ENCODE peak calls at places on chromosomes 7 and 10, in four cellular contexts. One of them, this sample, is unnamed.

GRCh38 chr7:66206116-66206908 is 1.2 kb downstream of the TPST1 start:
- DNase-seq in K562: no peak
- DNase-seq in H1: no peak
- DNase-seq in WTC11: no peak
- DNase-seq in this sample: no peak

GRCh38 chr10:42475168-42476098 is 162.9 kb downstream of the ZNF33B start:
- DNase-seq in H1: no peak
- DNase-seq in K562: peak; percentile 52
- DNase-seq in WTC11: peak; percentile 16
- DNase-seq in this sample: peak; percentile 86

GRCh38 chr7:78099715-78100477 is 301.3 kb downstream of the PHTF2 start:
- DNase-seq in K562: no peak
- DNase-seq in H1: no peak
- DNase-seq in WTC11: no peak
- DNase-seq in this sample: no peak

GRCh38 chr7:17144313-17144712 is 154.1 kb upstream of the AHR start:
- DNase-seq in K562: no peak
- DNase-seq in H1: no peak
- DNase-seq in WTC11: no peak
- DNase-seq in this sample: no peak

GRCh38 chr7:23356726-23357125 is 57.6 kb downstream of the MALSU1 start:
- DNase-seq in K562: no peak
- DNase-seq in H1: no peak
- DNase-seq in WTC11: no peak
- DNase-seq in this sample: no peak

GRCh38 chr7:22083711-22084289 is 138.1 kb upstream of the CDCA7L start:
- DNase-seq in H1: no peak
- DNase-seq in WTC11: no peak
- DNase-seq in K562: no peak
- DNase-seq in this sample: no peak

GRCh38 chr7:43668035-43668434 is 61.3 kb downstream of the COA1 start:
- DNase-seq in H1: no peak
- DNase-seq in K562: no peak
- DNase-seq in WTC11: no peak
- DNase-seq in this sample: no peak

GRCh38 chr7:23058412-23059096 is 44.6 kb upstream of the HYCC1 start:
- DNase-seq in WTC11: no peak
- DNase-seq in H1: no peak
- DNase-seq in K562: no peak
- DNase-seq in this sample: no peak

GRCh38 chr7:151167197-151167911 is at the start of gene GBX1:
- DNase-seq in H1: no peak
- DNase-seq in K562: peak; percentile 66
- DNase-seq in WTC11: peak; percentile 53
- DNase-seq in this sample: peak; percentile 85

GRCh38 chr7:155862088-155862487 is 49.8 kb upstream of the SHH start:
- DNase-seq in WTC11: no peak
- DNase-seq in H1: no peak
- DNase-seq in K562: no peak
- DNase-seq in this sample: no peak

GRCh38 chr7:142459557-142459963 is 201.7 kb upstream of the PRSS58 start:
- DNase-seq in K562: peak; percentile 77
- DNase-seq in H1: no peak
- DNase-seq in WTC11: no peak
- DNase-seq in this sample: peak; percentile 64

GRCh38 chr7:94908204-94909022 is 1.0 kb downstream of the PPP1R9A start:
- DNase-seq in K562: no peak
- DNase-seq in H1: peak; percentile 38
- DNase-seq in WTC11: peak; percentile 64
- DNase-seq in this sample: peak; percentile 64

GRCh38 chr7:55063633-55064032 is 44.8 kb downstream of the EGFR start:
- DNase-seq in H1: no peak
- DNase-seq in WTC11: no peak
- DNase-seq in K562: no peak
- DNase-seq in this sample: no peak

GRCh38 chr7:146665023-146665422 is 548.4 kb downstream of the CNTNAP2 start:
- DNase-seq in WTC11: no peak
- DNase-seq in K562: no peak
- DNase-seq in H1: no peak
- DNase-seq in this sample: no peak

DNA sequence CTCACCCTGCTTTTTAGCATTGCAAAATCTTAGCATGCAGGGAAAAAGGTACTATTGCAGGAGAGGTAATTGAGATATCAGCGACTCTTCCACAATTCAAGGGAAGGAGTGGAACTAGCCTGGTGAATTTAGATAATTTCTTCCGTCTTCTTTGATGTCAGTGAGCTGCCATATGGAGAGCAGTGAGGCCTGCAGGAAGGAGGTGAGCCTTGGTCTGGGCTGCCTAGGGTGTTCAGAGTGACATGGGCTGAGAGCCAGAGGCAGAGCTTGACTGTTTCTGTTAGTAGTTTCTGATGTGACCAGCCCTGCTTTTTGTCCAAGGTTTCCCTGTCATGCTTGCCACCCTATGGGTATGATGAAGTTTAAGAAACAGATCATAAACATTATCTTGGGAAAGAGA is 28.6 kb downstream of the KAT6B start:
- DNase-seq in H1: no peak
- DNase-seq in K562: peak; percentile 29
- DNase-seq in WTC11: no peak
- DNase-seq in this sample: peak; percentile 62
- TF ChIP-seq TEAD4 in H1: no peak
- TF ChIP-seq TEAD4 in K562: no peak
- TF ChIP-seq TEAD4 in WTC11: no peak
- TF ChIP-seq TEAD4 in this sample: no peak

DNA sequence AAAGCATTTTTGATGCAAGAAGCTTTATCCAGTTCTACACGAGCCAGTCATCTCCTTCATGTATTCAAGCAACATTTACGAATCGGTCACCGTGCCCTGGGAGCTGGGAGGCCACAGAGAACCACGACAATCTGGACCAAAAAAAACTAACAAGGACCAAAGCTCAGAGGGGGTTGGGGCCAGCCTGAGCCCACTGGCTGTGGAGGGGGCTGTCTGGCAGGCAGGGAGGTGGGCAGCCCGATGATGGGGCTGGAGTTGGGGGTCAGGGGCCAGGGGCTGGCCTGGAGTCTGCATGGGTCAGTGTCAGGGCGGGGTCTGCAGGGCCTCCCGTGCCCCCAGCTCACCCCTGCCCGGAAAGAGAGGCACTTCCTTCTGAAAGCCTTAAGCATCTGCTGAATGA is 12.5 kb upstream of the GRIFIN start:
- DNase-seq in WTC11: no peak
- DNase-seq in K562: no peak
- DNase-seq in H1: no peak
- DNase-seq in this sample: no peak
- TF ChIP-seq TEAD4 in WTC11: no peak
- TF ChIP-seq TEAD4 in K562: no peak
- TF ChIP-seq TEAD4 in H1: no peak
- TF ChIP-seq TEAD4 in this sample: no peak

GRCh38 chr7:115066634-115067033 is 144.7 kb downstream of the MDFIC start:
- DNase-seq in K562: no peak
- DNase-seq in WTC11: no peak
- DNase-seq in H1: no peak
- DNase-seq in this sample: no peak

GRCh38 chr7:115066050-115066449 is 144.2 kb downstream of the MDFIC start:
- DNase-seq in WTC11: no peak
- DNase-seq in H1: no peak
- DNase-seq in K562: no peak
- DNase-seq in this sample: no peak

GRCh38 chr7:115068220-115068619 is 146.3 kb downstream of the MDFIC start:
- DNase-seq in WTC11: no peak
- DNase-seq in H1: no peak
- DNase-seq in K562: no peak
- DNase-seq in this sample: no peak

GRCh38 chr7:115070311-115070710 is 148.4 kb downstream of the MDFIC start:
- DNase-seq in WTC11: no peak
- DNase-seq in H1: no peak
- DNase-seq in K562: no peak
- DNase-seq in this sample: no peak
- TF ChIP-seq TEAD4 in WTC11: no peak
- TF ChIP-seq TEAD4 in H1: no peak
- TF ChIP-seq TEAD4 in K562: no peak
- TF ChIP-seq TEAD4 in this sample: no peak

DNA sequence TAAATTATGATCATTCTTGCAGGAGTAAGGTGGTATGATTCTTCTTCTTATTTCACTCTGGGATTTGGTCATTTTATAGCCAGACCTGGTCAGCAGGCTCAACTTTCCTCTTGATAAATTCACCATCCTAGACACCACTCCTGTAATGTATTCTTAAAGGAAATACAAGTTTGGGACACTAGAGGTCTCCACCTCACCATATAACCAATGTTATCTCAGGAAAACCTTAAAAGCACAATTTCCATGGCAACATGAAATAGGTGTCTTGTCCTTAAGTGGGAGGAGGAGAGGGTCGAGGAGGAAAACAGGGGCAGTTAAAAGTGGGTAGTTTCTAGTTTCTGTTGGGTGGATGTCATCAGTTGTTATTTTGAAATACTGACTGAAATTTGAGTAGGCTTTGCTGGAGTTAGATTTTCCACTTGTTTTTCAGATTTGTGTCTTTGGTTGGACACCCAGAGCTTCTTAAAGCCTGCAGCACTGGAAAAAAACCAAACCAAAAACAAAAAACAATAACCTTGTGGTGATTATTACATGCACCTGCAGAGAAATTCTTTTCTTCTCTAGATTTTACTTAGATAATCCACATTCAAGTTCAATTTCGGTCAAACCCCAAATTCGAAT is 163.1 kb downstream of the PRKCQ start:
- DNase-seq in H1: no peak
- DNase-seq in K562: peak; percentile 44
- DNase-seq in WTC11: no peak
- DNase-seq in this sample: peak; percentile 44
- TF ChIP-seq TEAD4 in H1: no peak
- TF ChIP-seq TEAD4 in K562: no peak
- TF ChIP-seq TEAD4 in WTC11: no peak
- TF ChIP-seq TEAD4 in this sample: no peak

DNA sequence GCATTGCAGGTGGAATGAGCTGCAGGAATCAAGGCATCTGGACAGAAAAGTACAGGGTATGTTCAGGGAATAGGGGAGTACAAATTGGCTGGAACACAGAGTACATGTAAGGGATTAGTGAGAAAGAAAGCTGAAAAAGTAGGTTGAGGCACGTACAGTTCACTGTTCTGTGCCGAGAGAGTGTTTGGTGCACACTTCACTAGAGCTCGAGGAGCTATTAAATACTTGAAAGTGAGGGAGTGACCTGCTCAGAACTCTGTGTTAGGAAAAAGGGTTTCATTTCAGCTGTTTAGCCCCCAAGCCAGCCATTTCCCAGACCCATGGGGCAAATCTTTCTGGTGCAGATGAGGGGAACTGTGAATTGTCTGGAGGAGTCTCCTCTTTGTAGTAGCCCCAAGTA is 115.2 kb downstream of the TBXAS1 start:
- DNase-seq in H1: no peak
- DNase-seq in K562: no peak
- DNase-seq in WTC11: no peak
- DNase-seq in this sample: no peak
- TF ChIP-seq TEAD4 in H1: no peak
- TF ChIP-seq TEAD4 in K562: no peak
- TF ChIP-seq TEAD4 in WTC11: no peak
- TF ChIP-seq TEAD4 in this sample: no peak

This sample was measured in SK-N-SH.